ENCODE peak calls at places on chromosomes 11 and 22, in ten cellular contexts. L, B, T, E, G, Y, M, Q, D and I are unnamed samples.

GRCh38 chr22:45481661-45482060 is 21.0 kb upstream of the FBLN1 start:
- DNase-seq in L (no peak), B (no peak), T (no peak), E (no peak), G (no peak), Y (no peak), M (no peak), Q (no peak), D (no peak), I (no peak)

GRCh38 chr11:15073361-15074205 is at the start of gene CALCB:
- DNase-seq in L (no peak), B (no peak), T (no peak), E (no peak), G (no peak), Y (no peak), M (peak), Q (no peak), D (no peak), I (no peak)

GRCh38 chr22:42979606-42980005 is 35.3 kb downstream of the PACSIN2 start:
- DNase-seq in L (no peak), B (no peak), T (no peak), E (no peak), G (no peak), Y (no peak), M (no peak), Q (no peak), D (no peak), I (no peak)

GRCh38 chr11:15793032-15793996 is 563.0 kb downstream of the SOX6 start:
- DNase-seq in L (peak), B (peak), T (no peak), E (no peak), G (no peak), Y (no peak), M (no peak), Q (no peak), D (no peak), I (no peak)

GRCh38 chr11:8090756-8091155 is 9.7 kb downstream of the TUB start:
- DNase-seq in L (no peak), B (no peak), T (peak), E (no peak), G (no peak), Y (no peak), M (peak), Q (no peak), D (no peak), I (no peak)

GRCh38 chr11:71548120-71548519 is at the start of gene KRTAP5-9:
- DNase-seq in L (no peak), B (no peak), T (no peak), E (no peak), G (peak), Y (no peak), M (no peak), Q (no peak), D (no peak), I (no peak)

GRCh38 chr22:50303848-50304527 is 3.5 kb downstream of the PLXNB2 start:
- DNase-seq in L (no peak), B (no peak), T (no peak), E (no peak), G (peak), Y (no peak), M (peak), Q (peak), D (no peak), I (no peak)

GRCh38 chr11:112481893-112482292 is 221.2 kb upstream of the PLET1 start:
- DNase-seq in L (no peak), B (no peak), T (no peak), E (no peak), G (no peak), Y (no peak), M (no peak), Q (no peak), D (no peak), I (no peak)

GRCh38 chr11:10263929-10264328 is 30.1 kb downstream of the SBF2 start:
- DNase-seq in L (peak), B (peak), T (no peak), E (no peak), G (no peak), Y (no peak), M (no peak), Q (no peak), D (no peak), I (peak)

GRCh38 chr11:64568041-64568571 is 22.9 kb upstream of the SLC22A12 start:
- DNase-seq in L (no peak), B (no peak), T (no peak), E (no peak), G (peak), Y (no peak), M (no peak), Q (no peak), D (no peak), I (no peak)

GRCh38 chr11:131815631-131816030 is 445.2 kb downstream of the NTM start:
- DNase-seq in L (no peak), B (no peak), T (no peak), E (no peak), G (no peak), Y (no peak), M (peak), Q (no peak), D (no peak), I (peak)

GRCh38 chr11:67239795-67240574 is 26.3 kb upstream of the GRK2 start:
- DNase-seq in L (peak), B (peak), T (peak), E (peak), G (peak), Y (peak), M (peak), Q (peak), D (peak), I (peak)

GRCh38 chr11:67240575-67241389 is 25.5 kb upstream of the GRK2 start:
- DNase-seq in L (peak), B (peak), T (peak), E (no peak), G (peak), Y (peak), M (peak), Q (peak), D (peak), I (peak)

GRCh38 chr11:67237574-67237973 is 28.7 kb upstream of the GRK2 start:
- DNase-seq in L (no peak), B (no peak), T (no peak), E (no peak), G (no peak), Y (no peak), M (no peak), Q (no peak), D (no peak), I (no peak)

GRCh38 chr11:67242548-67242947 is 23.7 kb upstream of the GRK2 start:
- DNase-seq in L (no peak), B (no peak), T (no peak), E (no peak), G (no peak), Y (no peak), M (no peak), Q (no peak), D (no peak), I (no peak)

GRCh38 chr11:67238894-67239794 is 27.1 kb upstream of the GRK2 start:
- DNase-seq in L (no peak), B (no peak), T (no peak), E (no peak), G (no peak), Y (no peak), M (peak), Q (no peak), D (no peak), I (no peak)
- H3K4me3 ChIP-seq in L (peak), B (peak), T (peak), E (peak), G (peak), Y (peak), M (peak), Q (peak), D (peak), I (peak)

GRCh38 chr22:41620646-41621098 is at the start of gene DESI1:
- DNase-seq in L (no peak), B (no peak), T (no peak), E (peak), G (peak), Y (no peak), M (no peak), Q (no peak), D (no peak), I (no peak)
- TF ChIP-seq CTCF in L (no peak), B (no peak), T (no peak), E (no peak), G (no peak), Y (no peak), M (no peak), Q (no peak), D (no peak), I (no peak)

DNA sequence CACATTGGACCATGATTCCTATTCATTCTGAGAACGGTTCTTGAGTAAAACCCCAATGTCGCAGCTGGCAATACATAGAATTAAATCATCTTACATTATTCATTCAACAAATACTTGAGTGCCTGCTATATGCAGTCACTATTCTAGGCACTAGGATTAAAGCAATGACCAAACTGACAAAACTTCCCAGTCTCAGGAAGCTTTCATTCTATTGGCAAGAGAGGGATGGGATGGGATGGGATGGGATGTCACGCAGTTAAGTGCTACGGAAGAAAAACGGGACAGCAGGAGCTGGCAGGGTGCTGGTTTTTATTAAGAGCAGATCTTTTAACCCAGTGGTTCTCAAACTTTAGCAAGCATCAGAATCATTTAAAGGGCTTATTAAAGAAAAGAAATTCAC is 2.9 kb downstream of the PAK1 start:
- DNase-seq in L (no peak), B (no peak), T (no peak), E (no peak), G (no peak), Y (no peak), M (no peak), Q (no peak), D (no peak), I (no peak)
- H3K4me3 ChIP-seq in L (no peak), B (no peak), T (peak), E (no peak), G (peak), Y (peak), M (peak), Q (no peak), D (no peak), I (no peak)

GRCh38 chr22:24525416-24526037 is 29.4 kb downstream of the GUCD1 start:
- DNase-seq in L (peak), B (no peak), T (peak), E (no peak), G (peak), Y (peak), M (peak), Q (peak), D (peak), I (no peak)

GRCh38 chr22:24526191-24526590 is 28.7 kb downstream of the GUCD1 start:
- DNase-seq in L (no peak), B (no peak), T (no peak), E (no peak), G (no peak), Y (no peak), M (no peak), Q (no peak), D (no peak), I (peak)

GRCh38 chr22:24518774-24519485 is 23.8 kb downstream of the UPB1 start:
- DNase-seq in L (no peak), B (no peak), T (no peak), E (no peak), G (no peak), Y (no peak), M (no peak), Q (no peak), D (peak), I (no peak)

GRCh38 chr22:24521791-24522245 is 26.7 kb downstream of the UPB1 start:
- DNase-seq in L (peak), B (peak), T (peak), E (no peak), G (peak), Y (peak), M (peak), Q (no peak), D (peak), I (peak)

GRCh38 chr22:24523873-24524272 is 28.7 kb downstream of the UPB1 start:
- DNase-seq in L (peak), B (no peak), T (no peak), E (no peak), G (no peak), Y (no peak), M (no peak), Q (no peak), D (peak), I (no peak)
- TF ChIP-seq CTCF in L (no peak), B (no peak), T (no peak), E (no peak), G (no peak), Y (no peak), M (no peak), Q (no peak), D (no peak), I (no peak)

GRCh38 chr11:83033367-83033766 is 38.3 kb downstream of the RAB30 start:
- DNase-seq in L (no peak), B (no peak), T (no peak), E (no peak), G (no peak), Y (no peak), M (no peak), Q (no peak), D (no peak), I (no peak)
- H3K4me3 ChIP-seq in L (peak), B (no peak), T (no peak), E (peak), G (no peak), Y (no peak), M (no peak), Q (peak), D (peak), I (no peak)

DNA sequence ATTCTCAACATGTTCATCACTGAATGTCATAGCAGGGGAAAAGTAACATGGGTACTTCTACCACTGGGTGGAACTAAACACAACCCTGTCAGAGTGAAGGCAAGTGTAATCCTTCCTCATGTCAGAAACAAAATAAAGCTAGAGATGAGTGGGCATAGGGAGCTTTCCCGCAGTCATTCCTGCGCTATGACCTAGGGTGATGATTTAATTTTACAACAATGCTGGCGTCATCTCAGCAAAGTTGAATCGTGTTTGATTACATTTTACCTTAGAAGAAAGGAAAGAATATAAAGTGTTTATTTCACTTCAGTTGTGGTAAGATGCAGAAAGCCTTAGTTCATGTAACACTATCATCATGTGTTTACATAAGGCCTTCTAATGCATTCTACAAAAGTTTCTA is 355.6 kb downstream of the METTL15 start:
- DNase-seq in L (peak), B (no peak), T (no peak), E (no peak), G (no peak), Y (no peak), M (no peak), Q (no peak), D (no peak), I (no peak)
- TF ChIP-seq CTCF in L (no peak), B (no peak), T (no peak), E (no peak), G (no peak), Y (no peak), M (no peak), Q (no peak), D (no peak), I (no peak)